ENCODE peak calls at places on chromosome 10, in four cellular contexts. One of them, this sample, is unnamed.

GRCh38 chr10:14296081-14296709 is 34.5 kb downstream of the FRMD4A start:
- ATAC-seq in K562: no peak
- ATAC-seq in GM12878: no peak
- ATAC-seq in upper lobe of left lung: no peak
- ATAC-seq in this sample: no peak

GRCh38 chr10:58773351-58773750 is 260.7 kb downstream of the BICC1 start:
- ATAC-seq in GM12878: no peak
- ATAC-seq in upper lobe of left lung: no peak
- ATAC-seq in K562: no peak
- ATAC-seq in this sample: no peak

GRCh38 chr10:75400769-75401568 is 595 bp downstream of the ZNF503 start:
- ATAC-seq in upper lobe of left lung: no peak
- ATAC-seq in GM12878: peak
- ATAC-seq in K562: no peak
- ATAC-seq in this sample: peak

GRCh38 chr10:34731885-34732701 is 83.0 kb downstream of the PARD3 start:
- ATAC-seq in K562: no peak
- ATAC-seq in GM12878: no peak
- ATAC-seq in upper lobe of left lung: no peak
- ATAC-seq in this sample: peak

GRCh38 chr10:35352508-35352907 is 16.2 kb downstream of the CCNY start:
- ATAC-seq in upper lobe of left lung: no peak
- ATAC-seq in K562: peak
- ATAC-seq in GM12878: peak
- ATAC-seq in this sample: no peak

GRCh38 chr10:24381235-24382010 is 172.5 kb downstream of the KIAA1217 start:
- ATAC-seq in GM12878: no peak
- ATAC-seq in K562: no peak
- ATAC-seq in upper lobe of left lung: no peak
- ATAC-seq in this sample: no peak

GRCh38 chr10:121853950-121854349 is 73.9 kb downstream of the ATE1 start:
- ATAC-seq in upper lobe of left lung: no peak
- ATAC-seq in K562: no peak
- ATAC-seq in GM12878: no peak
- ATAC-seq in this sample: no peak

GRCh38 chr10:70730955-70731354 is 54.2 kb downstream of the TBATA start:
- ATAC-seq in upper lobe of left lung: no peak
- ATAC-seq in GM12878: no peak
- ATAC-seq in K562: no peak
- ATAC-seq in this sample: no peak

GRCh38 chr10:102678842-102679289 is 34.6 kb downstream of the TRIM8 start:
- ATAC-seq in upper lobe of left lung: peak
- ATAC-seq in GM12878: peak
- ATAC-seq in K562: peak
- ATAC-seq in this sample: peak

GRCh38 chr10:60135020-60135419 is 228.7 kb upstream of the CCDC6 start:
- ATAC-seq in upper lobe of left lung: no peak
- ATAC-seq in GM12878: peak
- ATAC-seq in K562: peak
- ATAC-seq in this sample: no peak

GRCh38 chr10:75234683-75235374 is 928 bp downstream of the COMTD1 start:
- ATAC-seq in K562: peak
- ATAC-seq in GM12878: peak
- ATAC-seq in upper lobe of left lung: peak
- ATAC-seq in this sample: no peak

GRCh38 chr10:84340632-84341537 is 12.5 kb downstream of the CCSER2 start:
- ATAC-seq in upper lobe of left lung: no peak
- ATAC-seq in K562: peak
- ATAC-seq in GM12878: no peak
- ATAC-seq in this sample: no peak

GRCh38 chr10:124967255-124967654 is 25.3 kb downstream of the ZRANB1 start:
- ATAC-seq in K562: no peak
- ATAC-seq in GM12878: no peak
- ATAC-seq in upper lobe of left lung: no peak
- ATAC-seq in this sample: no peak

GRCh38 chr10:513393-513792 is 176.1 kb downstream of the DIP2C start:
- ATAC-seq in K562: no peak
- ATAC-seq in upper lobe of left lung: peak
- ATAC-seq in GM12878: peak
- ATAC-seq in this sample: no peak

GRCh38 chr10:96334888-96335526 is 23.8 kb downstream of the OPALIN start:
- ATAC-seq in upper lobe of left lung: no peak
- ATAC-seq in K562: no peak
- ATAC-seq in GM12878: no peak
- ATAC-seq in this sample: peak

GRCh38 chr10:49280001-49280408 is 19.0 kb upstream of the C10orf71 start:
- ATAC-seq in upper lobe of left lung: no peak
- ATAC-seq in GM12878: no peak
- ATAC-seq in K562: no peak
- ATAC-seq in this sample: peak

GRCh38 chr10:32938554-32939061 is 19.4 kb downstream of the ITGB1 start:
- ATAC-seq in upper lobe of left lung: peak
- ATAC-seq in K562: peak
- ATAC-seq in GM12878: peak
- ATAC-seq in this sample: peak

GRCh38 chr10:30500963-30501504 is 67.0 kb downstream of the MAP3K8 start:
- ATAC-seq in upper lobe of left lung: no peak
- ATAC-seq in GM12878: peak
- ATAC-seq in K562: peak
- ATAC-seq in this sample: no peak

GRCh38 chr10:63724922-63725321 is 203.7 kb downstream of the REEP3 start:
- ATAC-seq in K562: peak
- ATAC-seq in GM12878: no peak
- ATAC-seq in upper lobe of left lung: no peak
- ATAC-seq in this sample: no peak

GRCh38 chr10:52326382-52326781 is 12.3 kb downstream of the DKK1 start:
- ATAC-seq in upper lobe of left lung: no peak
- ATAC-seq in GM12878: no peak
- ATAC-seq in K562: no peak
- ATAC-seq in this sample: no peak

GRCh38 chr10:31602541-31603244 is 283.7 kb downstream of the ZEB1 start:
- ATAC-seq in upper lobe of left lung: peak
- ATAC-seq in GM12878: no peak
- ATAC-seq in K562: no peak
- ATAC-seq in this sample: peak

GRCh38 chr10:62075414-62075813 is 173.9 kb downstream of the ARID5B start:
- ATAC-seq in K562: peak
- ATAC-seq in GM12878: no peak
- ATAC-seq in upper lobe of left lung: no peak
- ATAC-seq in this sample: no peak

GRCh38 chr10:27601937-27602538 is 97.9 kb downstream of the RAB18 start:
- ATAC-seq in K562: no peak
- ATAC-seq in upper lobe of left lung: no peak
- ATAC-seq in GM12878: no peak
- ATAC-seq in this sample: no peak

GRCh38 chr10:23331567-23332290 is 12.9 kb downstream of the C10orf67 start:
- ATAC-seq in K562: no peak
- ATAC-seq in GM12878: no peak
- ATAC-seq in upper lobe of left lung: no peak
- ATAC-seq in this sample: no peak
- TF ChIP-seq EP300 in K562: no peak
- TF ChIP-seq EP300 in GM12878: no peak
- TF ChIP-seq EP300 in upper lobe of left lung: peak
- TF ChIP-seq EP300 in this sample: no peak

GRCh38 chr10:116168329-116168728 is 104.7 kb downstream of the GFRA1 start:
- ATAC-seq in GM12878: no peak
- ATAC-seq in upper lobe of left lung: no peak
- ATAC-seq in K562: no peak
- ATAC-seq in this sample: no peak

GRCh38 chr10:116168745-116169144 is 104.3 kb downstream of the GFRA1 start:
- ATAC-seq in GM12878: no peak
- ATAC-seq in K562: no peak
- ATAC-seq in upper lobe of left lung: no peak
- ATAC-seq in this sample: no peak

GRCh38 chr10:116169782-116170181 is 103.2 kb downstream of the GFRA1 start:
- ATAC-seq in upper lobe of left lung: no peak
- ATAC-seq in K562: no peak
- ATAC-seq in GM12878: no peak
- ATAC-seq in this sample: no peak

GRCh38 chr10:116170815-116171250 is 102.2 kb downstream of the GFRA1 start:
- ATAC-seq in upper lobe of left lung: no peak
- ATAC-seq in GM12878: no peak
- ATAC-seq in K562: no peak
- ATAC-seq in this sample: no peak
- TF ChIP-seq EP300 in upper lobe of left lung: no peak
- TF ChIP-seq EP300 in GM12878: no peak
- TF ChIP-seq EP300 in K562: no peak
- TF ChIP-seq EP300 in this sample: no peak

GRCh38 chr10:89283174-89283987 is 18.5 kb upstream of the IFIT2 start:
- ATAC-seq in K562: no peak
- ATAC-seq in upper lobe of left lung: peak
- ATAC-seq in GM12878: peak
- ATAC-seq in this sample: peak
- TF ChIP-seq EP300 in K562: no peak
- TF ChIP-seq EP300 in upper lobe of left lung: no peak
- TF ChIP-seq EP300 in GM12878: no peak
- TF ChIP-seq EP300 in this sample: no peak

DNA sequence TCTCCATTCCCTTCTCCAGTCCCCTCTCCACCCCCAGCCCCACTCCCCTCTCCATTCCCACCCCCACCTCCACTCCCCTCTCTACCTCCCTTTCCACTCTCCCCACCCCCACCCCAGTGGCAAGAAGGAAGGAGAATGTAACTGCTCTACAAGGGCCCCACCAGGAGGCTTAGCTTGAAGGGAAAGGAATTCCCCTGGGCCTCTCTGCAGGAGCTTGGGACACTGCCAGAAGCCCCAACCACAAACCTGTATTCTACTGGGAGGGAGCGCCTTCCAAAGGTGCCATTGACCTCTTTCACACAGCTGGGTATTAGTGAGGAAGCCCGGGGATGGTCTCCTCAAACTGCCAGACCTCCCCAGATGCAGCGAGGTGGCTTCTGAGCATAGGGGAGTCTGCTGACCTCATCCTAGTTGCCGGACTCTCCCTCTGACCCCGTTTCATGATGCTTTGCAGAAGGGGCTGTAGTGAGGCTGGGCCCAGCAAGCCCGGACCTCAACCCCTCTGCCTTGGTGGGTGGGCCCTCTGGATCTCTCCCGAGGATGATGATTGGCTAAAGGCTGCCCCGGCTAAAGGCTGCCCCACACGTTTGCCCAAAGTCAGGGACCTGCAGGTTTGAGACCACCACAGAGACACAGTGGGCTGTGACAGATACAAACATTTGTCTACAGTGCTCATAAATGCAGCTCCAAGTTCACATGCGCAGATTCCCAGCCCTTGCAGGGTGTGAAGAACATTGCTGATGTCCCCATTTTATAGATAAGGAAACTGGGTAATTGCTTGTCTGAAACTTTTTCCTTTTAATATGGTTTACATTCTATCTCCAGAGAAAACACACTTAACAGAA is 2.9 kb downstream of the DEPP1 start:
- ATAC-seq in GM12878: peak
- ATAC-seq in K562: no peak
- ATAC-seq in upper lobe of left lung: no peak
- ATAC-seq in this sample: peak
- TF ChIP-seq EP300 in GM12878: no peak
- TF ChIP-seq EP300 in K562: no peak
- TF ChIP-seq EP300 in upper lobe of left lung: no peak
- TF ChIP-seq EP300 in this sample: no peak

DNA sequence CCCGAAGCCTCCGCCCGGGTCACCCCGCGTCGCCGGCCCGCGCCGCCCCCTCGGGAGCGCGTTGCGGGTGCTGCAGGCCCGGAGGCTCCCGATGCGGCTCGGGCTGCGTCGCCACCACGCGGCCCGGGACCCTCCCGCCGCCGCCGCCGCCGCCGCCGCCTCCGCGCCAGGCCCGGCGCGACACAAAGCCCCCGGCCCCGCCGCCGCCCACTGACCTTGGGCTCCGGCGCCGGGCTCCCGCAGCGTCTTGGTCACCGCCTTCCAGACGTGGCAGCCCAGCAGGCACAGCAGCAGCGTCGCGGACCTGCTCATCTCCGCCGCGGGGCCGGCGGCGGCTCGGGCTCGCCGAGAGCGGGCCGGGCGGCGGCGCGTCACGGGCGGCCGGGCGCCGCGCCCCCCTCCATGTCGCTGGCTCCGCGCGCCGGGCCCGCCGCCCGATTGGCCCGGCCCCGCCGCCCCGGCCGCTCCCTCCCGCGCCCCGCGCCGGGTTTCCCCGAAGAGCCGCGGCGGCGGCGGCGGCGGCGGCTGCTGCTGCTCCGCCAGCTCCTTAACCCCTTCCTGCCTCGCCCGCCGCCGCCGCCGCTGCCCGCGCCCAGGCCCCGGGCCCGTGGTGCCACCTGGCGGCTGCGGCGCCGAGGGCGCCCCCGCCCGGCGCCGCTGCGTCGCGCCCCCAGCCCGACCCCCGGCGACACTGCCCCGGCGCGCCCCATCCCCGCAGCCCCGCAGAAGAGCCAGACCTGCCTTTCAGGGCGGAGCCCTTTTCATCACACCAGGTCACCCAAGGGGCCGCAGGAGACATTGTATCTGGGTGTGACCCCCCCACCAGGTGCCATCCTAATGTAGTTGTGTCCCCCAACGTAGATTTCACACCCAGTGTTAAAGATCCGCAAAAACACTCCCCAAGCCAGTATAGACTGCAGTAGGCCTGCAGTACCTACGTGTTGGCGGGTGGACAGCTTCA is at the start of gene FAM171A1:
- ATAC-seq in upper lobe of left lung: no peak
- ATAC-seq in GM12878: peak
- ATAC-seq in K562: peak
- ATAC-seq in this sample: peak
- TF ChIP-seq EP300 in upper lobe of left lung: no peak
- TF ChIP-seq EP300 in GM12878: no peak
- TF ChIP-seq EP300 in K562: no peak
- TF ChIP-seq EP300 in this sample: no peak

DNA sequence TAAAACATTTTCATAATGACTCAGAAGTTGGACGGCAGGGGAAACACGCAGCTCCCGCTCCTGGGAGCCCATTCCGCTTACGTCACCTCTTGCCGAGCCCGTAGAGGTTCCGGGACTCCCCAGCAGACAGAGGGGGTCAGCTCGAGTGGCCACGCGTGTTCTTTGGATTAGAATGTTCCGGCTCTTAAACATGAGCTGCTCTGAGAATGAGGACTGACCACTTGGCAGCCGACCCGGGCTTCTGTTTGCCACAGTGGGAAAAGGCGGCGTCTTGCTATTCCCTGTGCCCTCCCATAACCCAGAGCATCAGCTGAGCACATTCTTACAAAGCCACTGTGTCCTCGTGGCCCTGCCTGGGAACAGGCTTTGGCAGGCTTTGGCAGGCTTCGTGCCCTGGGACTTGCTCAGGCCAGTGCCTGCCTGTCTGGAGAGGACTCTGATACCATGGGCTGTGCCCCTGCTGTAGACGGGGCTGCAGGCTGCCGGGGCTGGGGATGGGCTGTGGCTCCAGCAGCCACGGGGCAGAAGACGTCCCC is 40.1 kb downstream of the PFKP start:
- ATAC-seq in GM12878: no peak
- ATAC-seq in upper lobe of left lung: peak
- ATAC-seq in K562: no peak
- ATAC-seq in this sample: peak
- TF ChIP-seq EP300 in GM12878: no peak
- TF ChIP-seq EP300 in upper lobe of left lung: no peak
- TF ChIP-seq EP300 in K562: no peak
- TF ChIP-seq EP300 in this sample: peak